ENCODE peak calls at places on chromosomes 7 and 10, in seven cellular contexts. One of them, this sample, is unnamed.

GRCh38 chr7:43479042-43479441 is 103.9 kb upstream of the STK17A start:
- DNase-seq in dorsolateral prefrontal cortex: no peak
- DNase-seq in NCI-H748 treated with DMSO at 0.1 percent for 48 hours: no peak
- DNase-seq in mesothelial cell of epicardium: no peak
- DNase-seq in cerebellar cortex: no peak
- DNase-seq in T-helper 9 cell: no peak
- DNase-seq in colonic mucosa: no peak
- DNase-seq in this sample: no peak

GRCh38 chr10:94274142-94274787 is 88.5 kb downstream of the NOC3L start:
- DNase-seq in dorsolateral prefrontal cortex: no peak
- DNase-seq in NCI-H748 treated with DMSO at 0.1 percent for 48 hours: no peak
- DNase-seq in mesothelial cell of epicardium: no peak
- DNase-seq in cerebellar cortex: no peak
- DNase-seq in T-helper 9 cell: no peak
- DNase-seq in colonic mucosa: peak
- DNase-seq in this sample: peak

GRCh38 chr7:17239046-17239445 is 59.4 kb upstream of the AHR start:
- DNase-seq in dorsolateral prefrontal cortex: no peak
- DNase-seq in NCI-H748 treated with DMSO at 0.1 percent for 48 hours: no peak
- DNase-seq in mesothelial cell of epicardium: no peak
- DNase-seq in cerebellar cortex: no peak
- DNase-seq in T-helper 9 cell: no peak
- DNase-seq in colonic mucosa: no peak
- DNase-seq in this sample: no peak

GRCh38 chr10:5478694-5479305 is 20.6 kb downstream of the CALML5 start:
- DNase-seq in dorsolateral prefrontal cortex: no peak
- DNase-seq in NCI-H748 treated with DMSO at 0.1 percent for 48 hours: no peak
- DNase-seq in mesothelial cell of epicardium: no peak
- DNase-seq in cerebellar cortex: no peak
- DNase-seq in T-helper 9 cell: no peak
- DNase-seq in colonic mucosa: no peak
- DNase-seq in this sample: no peak

GRCh38 chr10:112713411-112713810 is 236.6 kb upstream of the TCF7L2 start:
- DNase-seq in dorsolateral prefrontal cortex: no peak
- DNase-seq in NCI-H748 treated with DMSO at 0.1 percent for 48 hours: no peak
- DNase-seq in mesothelial cell of epicardium: no peak
- DNase-seq in cerebellar cortex: no peak
- DNase-seq in T-helper 9 cell: no peak
- DNase-seq in colonic mucosa: no peak
- DNase-seq in this sample: no peak

GRCh38 chr7:65509368-65510186 is 135.9 kb downstream of the ZNF92 start:
- DNase-seq in dorsolateral prefrontal cortex: no peak
- DNase-seq in NCI-H748 treated with DMSO at 0.1 percent for 48 hours: peak
- DNase-seq in mesothelial cell of epicardium: no peak
- DNase-seq in cerebellar cortex: no peak
- DNase-seq in T-helper 9 cell: peak
- DNase-seq in colonic mucosa: no peak
- DNase-seq in this sample: peak

GRCh38 chr7:100200693-100201092 is 19.1 kb upstream of the PVRIG start:
- DNase-seq in dorsolateral prefrontal cortex: no peak
- DNase-seq in NCI-H748 treated with DMSO at 0.1 percent for 48 hours: no peak
- DNase-seq in mesothelial cell of epicardium: no peak
- DNase-seq in cerebellar cortex: no peak
- DNase-seq in T-helper 9 cell: no peak
- DNase-seq in colonic mucosa: peak
- DNase-seq in this sample: no peak

GRCh38 chr7:38950309-38950708 is 27.4 kb upstream of the POU6F2 start:
- DNase-seq in dorsolateral prefrontal cortex: no peak
- DNase-seq in NCI-H748 treated with DMSO at 0.1 percent for 48 hours: no peak
- DNase-seq in mesothelial cell of epicardium: no peak
- DNase-seq in cerebellar cortex: no peak
- DNase-seq in T-helper 9 cell: no peak
- DNase-seq in colonic mucosa: no peak
- DNase-seq in this sample: no peak

GRCh38 chr7:115183431-115184057 is 261.6 kb downstream of the MDFIC start:
- DNase-seq in dorsolateral prefrontal cortex: no peak
- DNase-seq in NCI-H748 treated with DMSO at 0.1 percent for 48 hours: no peak
- DNase-seq in mesothelial cell of epicardium: no peak
- DNase-seq in cerebellar cortex: no peak
- DNase-seq in T-helper 9 cell: no peak
- DNase-seq in colonic mucosa: no peak
- DNase-seq in this sample: no peak

GRCh38 chr7:96090756-96091155 is 231.1 kb downstream of the SLC25A13 start:
- DNase-seq in dorsolateral prefrontal cortex: no peak
- DNase-seq in NCI-H748 treated with DMSO at 0.1 percent for 48 hours: peak
- DNase-seq in mesothelial cell of epicardium: no peak
- DNase-seq in cerebellar cortex: no peak
- DNase-seq in T-helper 9 cell: no peak
- DNase-seq in colonic mucosa: no peak
- DNase-seq in this sample: no peak

GRCh38 chr7:152674860-152675760 is 831 bp downstream of the XRCC2 start:
- DNase-seq in dorsolateral prefrontal cortex: no peak
- DNase-seq in NCI-H748 treated with DMSO at 0.1 percent for 48 hours: peak
- DNase-seq in mesothelial cell of epicardium: no peak
- DNase-seq in cerebellar cortex: peak
- DNase-seq in T-helper 9 cell: no peak
- DNase-seq in colonic mucosa: no peak
- DNase-seq in this sample: no peak

GRCh38 chr10:23643396-23643795 is 204.5 kb downstream of the OTUD1 start:
- DNase-seq in dorsolateral prefrontal cortex: no peak
- DNase-seq in NCI-H748 treated with DMSO at 0.1 percent for 48 hours: no peak
- DNase-seq in mesothelial cell of epicardium: no peak
- DNase-seq in cerebellar cortex: no peak
- DNase-seq in T-helper 9 cell: no peak
- DNase-seq in colonic mucosa: no peak
- DNase-seq in this sample: no peak

GRCh38 chr7:106010331-106010730 is 47.3 kb downstream of the CDHR3 start:
- DNase-seq in dorsolateral prefrontal cortex: no peak
- DNase-seq in NCI-H748 treated with DMSO at 0.1 percent for 48 hours: no peak
- DNase-seq in mesothelial cell of epicardium: no peak
- DNase-seq in cerebellar cortex: no peak
- DNase-seq in T-helper 9 cell: no peak
- DNase-seq in colonic mucosa: no peak
- DNase-seq in this sample: no peak

GRCh38 chr10:48343871-48344598 is 37.6 kb downstream of the MAPK8 start:
- DNase-seq in dorsolateral prefrontal cortex: no peak
- DNase-seq in NCI-H748 treated with DMSO at 0.1 percent for 48 hours: no peak
- DNase-seq in mesothelial cell of epicardium: no peak
- DNase-seq in cerebellar cortex: no peak
- DNase-seq in T-helper 9 cell: no peak
- DNase-seq in colonic mucosa: no peak
- DNase-seq in this sample: no peak

GRCh38 chr7:139526578-139527544 is 3.4 kb downstream of the CLEC2L start:
- DNase-seq in dorsolateral prefrontal cortex: no peak
- DNase-seq in NCI-H748 treated with DMSO at 0.1 percent for 48 hours: no peak
- DNase-seq in mesothelial cell of epicardium: no peak
- DNase-seq in cerebellar cortex: no peak
- DNase-seq in T-helper 9 cell: no peak
- DNase-seq in colonic mucosa: no peak
- DNase-seq in this sample: no peak

GRCh38 chr10:32105782-32106382 is 49.7 kb upstream of the KIF5B start:
- DNase-seq in dorsolateral prefrontal cortex: no peak
- DNase-seq in NCI-H748 treated with DMSO at 0.1 percent for 48 hours: peak
- DNase-seq in mesothelial cell of epicardium: no peak
- DNase-seq in cerebellar cortex: no peak
- DNase-seq in T-helper 9 cell: no peak
- DNase-seq in colonic mucosa: peak
- DNase-seq in this sample: no peak

GRCh38 chr10:25933653-25934608 is at the start of gene MYO3A:
- DNase-seq in dorsolateral prefrontal cortex: no peak
- DNase-seq in NCI-H748 treated with DMSO at 0.1 percent for 48 hours: no peak
- DNase-seq in mesothelial cell of epicardium: peak
- DNase-seq in cerebellar cortex: no peak
- DNase-seq in T-helper 9 cell: no peak
- DNase-seq in colonic mucosa: no peak
- DNase-seq in this sample: no peak

GRCh38 chr10:51341216-51341615 is 266.9 kb downstream of the PRKG1 start:
- DNase-seq in dorsolateral prefrontal cortex: no peak
- DNase-seq in NCI-H748 treated with DMSO at 0.1 percent for 48 hours: no peak
- DNase-seq in mesothelial cell of epicardium: no peak
- DNase-seq in cerebellar cortex: no peak
- DNase-seq in T-helper 9 cell: no peak
- DNase-seq in colonic mucosa: peak
- DNase-seq in this sample: no peak

GRCh38 chr7:4774804-4775280 is 581 bp upstream of the AP5Z1 start:
- DNase-seq in dorsolateral prefrontal cortex: no peak
- DNase-seq in NCI-H748 treated with DMSO at 0.1 percent for 48 hours: no peak
- DNase-seq in mesothelial cell of epicardium: no peak
- DNase-seq in cerebellar cortex: no peak
- DNase-seq in T-helper 9 cell: no peak
- DNase-seq in colonic mucosa: peak
- DNase-seq in this sample: peak

GRCh38 chr10:60508037-60508436 is 118.4 kb upstream of the ANK3 start:
- DNase-seq in dorsolateral prefrontal cortex: no peak
- DNase-seq in NCI-H748 treated with DMSO at 0.1 percent for 48 hours: no peak
- DNase-seq in mesothelial cell of epicardium: no peak
- DNase-seq in cerebellar cortex: no peak
- DNase-seq in T-helper 9 cell: no peak
- DNase-seq in colonic mucosa: no peak
- DNase-seq in this sample: no peak

GRCh38 chr10:89301231-89301630 is 615 bp upstream of the IFIT2 start:
- DNase-seq in dorsolateral prefrontal cortex: no peak
- DNase-seq in NCI-H748 treated with DMSO at 0.1 percent for 48 hours: no peak
- DNase-seq in mesothelial cell of epicardium: no peak
- DNase-seq in cerebellar cortex: peak
- DNase-seq in T-helper 9 cell: no peak
- DNase-seq in colonic mucosa: peak
- DNase-seq in this sample: peak

GRCh38 chr10:78618050-78618449 is 450.7 kb upstream of the ZMIZ1 start:
- DNase-seq in dorsolateral prefrontal cortex: no peak
- DNase-seq in NCI-H748 treated with DMSO at 0.1 percent for 48 hours: no peak
- DNase-seq in mesothelial cell of epicardium: no peak
- DNase-seq in cerebellar cortex: no peak
- DNase-seq in T-helper 9 cell: no peak
- DNase-seq in colonic mucosa: no peak
- DNase-seq in this sample: no peak

GRCh38 chr7:69748530-69748929 is 150.3 kb downstream of the AUTS2 start:
- DNase-seq in dorsolateral prefrontal cortex: no peak
- DNase-seq in NCI-H748 treated with DMSO at 0.1 percent for 48 hours: no peak
- DNase-seq in mesothelial cell of epicardium: no peak
- DNase-seq in cerebellar cortex: no peak
- DNase-seq in T-helper 9 cell: no peak
- DNase-seq in colonic mucosa: no peak
- DNase-seq in this sample: no peak

GRCh38 chr10:22849077-22849810 is 78.6 kb upstream of the ARMC3 start:
- DNase-seq in dorsolateral prefrontal cortex: peak
- DNase-seq in NCI-H748 treated with DMSO at 0.1 percent for 48 hours: no peak
- DNase-seq in mesothelial cell of epicardium: no peak
- DNase-seq in cerebellar cortex: peak
- DNase-seq in T-helper 9 cell: no peak
- DNase-seq in colonic mucosa: peak
- DNase-seq in this sample: peak

GRCh38 chr7:81162234-81162633 is 243.4 kb upstream of the SEMA3C start:
- DNase-seq in dorsolateral prefrontal cortex: no peak
- DNase-seq in NCI-H748 treated with DMSO at 0.1 percent for 48 hours: no peak
- DNase-seq in mesothelial cell of epicardium: no peak
- DNase-seq in cerebellar cortex: no peak
- DNase-seq in T-helper 9 cell: no peak
- DNase-seq in colonic mucosa: no peak
- DNase-seq in this sample: no peak

GRCh38 chr7:23597908-23598224 is 684 bp downstream of the CCDC126 start:
- DNase-seq in dorsolateral prefrontal cortex: no peak
- DNase-seq in NCI-H748 treated with DMSO at 0.1 percent for 48 hours: peak
- DNase-seq in mesothelial cell of epicardium: no peak
- DNase-seq in cerebellar cortex: peak
- DNase-seq in T-helper 9 cell: no peak
- DNase-seq in colonic mucosa: peak
- DNase-seq in this sample: no peak

GRCh38 chr10:24723386-24723787 is 300 bp downstream of the ARHGAP21 start:
- DNase-seq in dorsolateral prefrontal cortex: no peak
- DNase-seq in NCI-H748 treated with DMSO at 0.1 percent for 48 hours: no peak
- DNase-seq in mesothelial cell of epicardium: no peak
- DNase-seq in cerebellar cortex: no peak
- DNase-seq in T-helper 9 cell: peak
- DNase-seq in colonic mucosa: peak
- DNase-seq in this sample: peak

GRCh38 chr10:70462349-70462984 is 16.1 kb upstream of the PALD1 start:
- DNase-seq in dorsolateral prefrontal cortex: peak
- DNase-seq in NCI-H748 treated with DMSO at 0.1 percent for 48 hours: no peak
- DNase-seq in mesothelial cell of epicardium: no peak
- DNase-seq in cerebellar cortex: peak
- DNase-seq in T-helper 9 cell: no peak
- DNase-seq in colonic mucosa: no peak
- DNase-seq in this sample: peak

GRCh38 chr7:54629771-54630170 is 87.6 kb downstream of the VSTM2A start:
- DNase-seq in dorsolateral prefrontal cortex: no peak
- DNase-seq in NCI-H748 treated with DMSO at 0.1 percent for 48 hours: no peak
- DNase-seq in mesothelial cell of epicardium: no peak
- DNase-seq in cerebellar cortex: no peak
- DNase-seq in T-helper 9 cell: no peak
- DNase-seq in colonic mucosa: no peak
- DNase-seq in this sample: no peak

GRCh38 chr10:102876747-102877153 is 7.5 kb downstream of the AS3MT start:
- DNase-seq in dorsolateral prefrontal cortex: no peak
- DNase-seq in NCI-H748 treated with DMSO at 0.1 percent for 48 hours: no peak
- DNase-seq in mesothelial cell of epicardium: no peak
- DNase-seq in cerebellar cortex: no peak
- DNase-seq in T-helper 9 cell: no peak
- DNase-seq in colonic mucosa: no peak
- DNase-seq in this sample: no peak

GRCh38 chr10:33334170-33334838 is at the start of gene NRP1:
- DNase-seq in dorsolateral prefrontal cortex: peak
- DNase-seq in NCI-H748 treated with DMSO at 0.1 percent for 48 hours: no peak
- DNase-seq in mesothelial cell of epicardium: no peak
- DNase-seq in cerebellar cortex: peak
- DNase-seq in T-helper 9 cell: no peak
- DNase-seq in colonic mucosa: peak
- DNase-seq in this sample: peak

GRCh38 chr10:129713659-129714265 is 246.7 kb downstream of the MGMT start:
- DNase-seq in dorsolateral prefrontal cortex: no peak
- DNase-seq in NCI-H748 treated with DMSO at 0.1 percent for 48 hours: no peak
- DNase-seq in mesothelial cell of epicardium: no peak
- DNase-seq in cerebellar cortex: no peak
- DNase-seq in T-helper 9 cell: no peak
- DNase-seq in colonic mucosa: no peak
- DNase-seq in this sample: peak